ENCODE peak calls at places on chromosomes 16 and 17, in four cellular contexts. S, G, K and U are unnamed samples.
A peak's percentile ranks its signal among the peaks of the same experiment; 100 is the strongest.

GRCh38 chr16:16083421-16084156 is 134.2 kb downstream of the ABCC1 start:
- DNase-seq in S (no peak), K (peak; percentile 9), G (peak; percentile 55), U (peak; percentile 36)

GRCh38 chr17:4375039-4375748 is 8.7 kb upstream of the UBE2G1 start:
- DNase-seq in S (no peak), G (no peak), K (no peak), U (no peak)

GRCh38 chr17:62626719-62627218 is 701 bp upstream of the MRC2 start:
- DNase-seq in K (peak; percentile 96), S (no peak), G (peak; percentile 93), U (peak; percentile 40)

GRCh38 chr17:47685556-47686275 is 8.2 kb upstream of the TBKBP1 start:
- DNase-seq in S (no peak), G (no peak), K (peak; percentile 80), U (no peak)

GRCh38 chr17:83014297-83014696 is 65.1 kb upstream of the METRNL start:
- DNase-seq in K (no peak), G (no peak), S (no peak), U (no peak)

GRCh38 chr17:2949469-2950044 is 113.8 kb downstream of the OR1D5 start:
- DNase-seq in G (peak; percentile 68), S (peak; percentile 88), K (peak; percentile 94), U (peak; percentile 77)

GRCh38 chr17:66564992-66565465 is 262.6 kb downstream of the PRKCA start:
- DNase-seq in S (no peak), G (peak; percentile 50), K (peak; percentile 45), U (no peak)

GRCh38 chr17:58783380-58783779 is 27.7 kb downstream of the PPM1E start:
- DNase-seq in G (peak; percentile 3), S (no peak), K (peak; percentile 6), U (peak; percentile 13)

GRCh38 chr16:4685776-4686496 is 7.4 kb upstream of the NUDT16L1 start:
- DNase-seq in K (no peak), S (no peak), G (no peak), U (no peak)

GRCh38 chr17:72387487-72387886 is 266.7 kb downstream of the SOX9 start:
- DNase-seq in S (no peak), K (peak; percentile 86), G (peak; percentile 92), U (peak; percentile 87)

GRCh38 chr17:52686140-52686539 is 527.6 kb upstream of the CA10 start:
- DNase-seq in K (no peak), G (no peak), S (no peak), U (no peak)

GRCh38 chr16:72125635-72126428 is 32.2 kb downstream of the DHX38 start:
- DNase-seq in G (no peak), S (no peak), K (no peak), U (no peak)

GRCh38 chr16:68420366-68420765 is 27.9 kb downstream of the SMPD3 start:
- DNase-seq in K (no peak), S (no peak), G (no peak), U (no peak)

GRCh38 chr17:9645858-9646555 is 690 bp downstream of the USP43 start:
- DNase-seq in S (peak; percentile 71), K (peak; percentile 20), G (no peak), U (peak; percentile 50)

GRCh38 chr17:19448341-19449268 is 37.6 kb downstream of the RNF112 start:
- DNase-seq in S (no peak), G (peak; percentile 99), K (peak; percentile 95), U (peak; percentile 53)

GRCh38 chr17:43608313-43608712 is 53.4 kb downstream of the MEOX1 start:
- DNase-seq in S (no peak), G (no peak), K (peak; percentile 58), U (no peak)

GRCh38 chr16:11734025-11734652 is 8.5 kb downstream of the TXNDC11 start:
- DNase-seq in S (no peak), K (no peak), G (no peak), U (no peak)

GRCh38 chr17:42287305-42288077 is 807 bp upstream of the STAT5A start:
- DNase-seq in G (peak; percentile 45), S (peak; percentile 35), K (peak; percentile 66), U (no peak)
- H3K27ac ChIP-seq in G (no peak overlapping the region), S (no peak overlapping the region), K (peak overlapping the region; percentile 44), U (peak overlapping the region; percentile 53)

DNA sequence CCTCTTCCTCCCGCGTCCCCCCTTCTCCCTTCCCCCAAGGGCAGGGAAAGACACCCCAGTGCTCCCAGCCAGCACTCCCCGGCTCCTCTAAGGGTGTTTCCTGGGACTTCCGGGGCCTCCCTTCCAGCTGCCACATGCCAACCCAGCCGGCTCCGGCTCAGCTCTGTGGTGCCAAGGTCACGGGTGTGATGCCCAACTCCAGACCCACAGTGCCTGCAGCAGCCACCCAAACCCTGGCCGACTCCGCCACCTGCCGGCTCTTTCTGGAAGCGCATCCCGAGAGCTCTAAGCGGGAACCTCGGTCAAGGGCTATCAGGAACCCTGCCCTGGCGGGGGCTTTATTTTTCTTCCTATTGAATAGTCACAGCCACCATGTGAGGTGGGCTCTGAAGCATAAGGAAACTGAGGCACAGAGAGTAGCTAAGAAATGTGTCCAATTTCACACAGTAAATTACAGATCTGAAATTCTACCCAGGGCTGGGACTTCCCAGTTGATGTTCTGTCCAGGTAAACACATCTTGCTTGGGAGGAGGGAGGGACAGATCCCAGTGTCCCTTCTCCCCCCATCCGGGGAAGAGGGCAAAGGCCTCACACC is 3.3 kb upstream of the PPP1R1B start:
- DNase-seq in G (peak; percentile 48), S (no peak), K (peak; percentile 74), U (peak; percentile 68)
- H3K27ac ChIP-seq in G (no peak overlapping the region), S (no peak overlapping the region), K (no peak overlapping the region), U (no peak overlapping the region)

DNA sequence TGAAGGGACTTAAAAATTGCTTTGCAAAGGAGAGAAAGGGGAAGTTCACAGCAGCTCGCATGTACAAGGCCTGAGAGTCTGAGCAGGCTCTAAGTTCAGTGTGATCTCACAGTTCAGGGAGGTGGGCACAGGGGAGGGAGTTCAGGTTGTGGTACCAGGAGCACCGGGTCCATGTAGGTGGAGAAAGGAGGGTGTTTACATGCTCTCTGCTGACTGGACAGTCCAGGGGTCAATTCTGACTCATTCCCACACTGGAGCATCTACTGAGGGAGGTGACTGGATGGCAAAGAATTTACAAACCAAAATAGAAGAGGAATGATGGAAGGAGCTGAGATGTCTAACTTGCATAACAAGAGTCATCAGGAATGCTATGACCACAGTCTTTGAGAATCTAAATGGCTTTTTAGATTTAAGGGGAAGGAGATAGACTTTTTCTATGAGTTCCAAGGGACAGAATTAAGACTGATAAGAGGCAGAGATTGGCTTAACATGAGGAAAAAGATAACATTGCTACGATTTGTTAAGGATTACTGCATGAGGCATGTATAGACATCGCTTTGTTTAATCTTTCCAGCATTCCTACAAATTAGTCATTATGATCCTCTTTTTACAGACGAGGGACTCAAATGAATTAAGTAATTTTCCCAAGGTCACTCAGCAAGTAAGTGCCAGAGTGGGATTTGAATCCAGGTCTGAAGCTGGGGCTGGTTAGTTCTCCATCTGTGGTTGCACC is 29.9 kb downstream of the MIS12 start:
- DNase-seq in K (peak; percentile 98), G (peak; percentile 94), S (no peak), U (peak; percentile 89)
- H3K27ac ChIP-seq in K (peak overlapping the region; percentile 76), G (peak overlapping the region; percentile 70), S (peak overlapping the region; percentile 85), U (peak overlapping the region; percentile 65)

DNA sequence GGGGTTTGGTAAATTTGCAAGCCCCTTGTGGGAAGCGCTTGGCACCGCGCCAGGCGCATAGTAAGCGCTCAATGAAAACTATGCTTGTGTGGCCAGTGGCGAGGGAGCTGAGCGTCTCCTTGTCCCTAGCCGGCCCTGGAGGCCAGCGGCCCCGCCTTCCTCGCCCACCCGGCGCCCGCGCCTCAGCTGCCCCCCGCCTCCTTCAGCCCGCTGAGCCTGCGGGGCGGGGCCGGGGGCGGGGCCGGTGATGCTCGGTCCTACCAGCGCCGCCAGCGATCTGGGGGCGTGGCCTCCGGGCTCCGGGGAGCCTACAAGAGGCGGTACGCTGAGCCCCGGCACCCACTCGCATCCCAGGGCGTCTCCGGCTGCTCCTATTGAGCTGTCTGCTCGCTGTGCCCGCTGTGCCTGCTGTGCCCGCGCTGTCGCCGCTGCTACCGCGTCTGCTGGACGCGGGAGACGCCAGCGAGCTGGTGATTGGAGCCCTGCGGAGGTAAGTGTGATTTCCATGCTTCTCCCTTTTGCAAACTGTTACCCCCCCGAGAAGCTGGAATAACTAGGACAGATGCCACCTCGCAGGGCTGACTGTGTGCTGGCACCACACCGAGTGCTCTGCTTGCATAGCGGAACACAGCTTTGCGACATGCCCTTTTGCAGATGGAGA is at the start of gene CRISPLD2:
- DNase-seq in K (peak; percentile 95), G (peak; percentile 90), S (peak; percentile 94), U (peak; percentile 91)
- H3K27ac ChIP-seq in K (peak within 1 kb of the TSS; percentile 79), G (peak within 1 kb of the TSS; percentile 55), S (no peak within 1 kb of the TSS), U (no peak within 1 kb of the TSS)

DNA sequence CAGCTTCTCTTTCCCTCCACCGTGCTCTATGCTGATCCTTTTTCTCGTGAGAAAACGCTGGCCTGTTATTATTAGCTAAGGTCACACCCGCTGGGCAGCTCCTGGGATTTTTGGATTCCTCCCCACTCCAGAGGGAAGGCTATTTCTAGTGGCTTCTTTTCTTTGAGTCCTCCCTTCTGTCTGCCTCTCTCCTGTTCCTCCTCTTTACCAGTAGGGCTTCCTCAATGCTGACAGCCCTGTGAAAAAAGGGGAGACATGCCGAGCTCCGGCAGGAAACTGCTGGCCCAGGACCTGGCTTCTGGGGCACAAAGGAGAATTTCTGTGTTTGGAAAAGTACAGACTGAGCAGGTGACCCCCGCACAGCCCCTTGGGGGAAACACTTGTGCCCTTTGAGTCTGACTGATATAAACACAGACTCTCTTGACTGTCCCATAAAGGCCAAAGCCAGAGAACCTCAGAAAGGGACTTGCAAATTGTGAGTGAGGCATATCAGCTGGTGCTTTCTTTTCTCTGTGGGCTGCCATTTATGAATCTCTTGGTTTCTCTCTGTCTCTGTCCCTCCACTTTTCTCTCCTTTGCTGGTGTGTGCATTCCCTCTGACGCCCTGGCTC is 14.0 kb upstream of the RNF135 start:
- DNase-seq in G (peak; percentile 46), S (no peak), K (peak; percentile 13), U (no peak)
- H3K27ac ChIP-seq in G (peak overlapping the region; percentile 27), S (no peak overlapping the region), K (no peak overlapping the region), U (no peak overlapping the region)

GRCh38 chr17:38741853-38742421 is 6.2 kb downstream of the PCGF2 start:
- DNase-seq in K (peak; percentile 55), G (no peak), S (no peak), U (no peak)

GRCh38 chr17:38742431-38743308 is 5.5 kb downstream of the PCGF2 start:
- DNase-seq in G (peak; percentile 88), K (peak; percentile 77), S (no peak), U (no peak)

GRCh38 chr17:38740806-38741205 is 7.3 kb downstream of the PCGF2 start:
- DNase-seq in G (no peak), S (no peak), K (no peak), U (no peak)

GRCh38 chr17:38740016-38740415 is 8.1 kb downstream of the PCGF2 start:
- DNase-seq in K (no peak), G (no peak), S (no peak), U (no peak)

DNA sequence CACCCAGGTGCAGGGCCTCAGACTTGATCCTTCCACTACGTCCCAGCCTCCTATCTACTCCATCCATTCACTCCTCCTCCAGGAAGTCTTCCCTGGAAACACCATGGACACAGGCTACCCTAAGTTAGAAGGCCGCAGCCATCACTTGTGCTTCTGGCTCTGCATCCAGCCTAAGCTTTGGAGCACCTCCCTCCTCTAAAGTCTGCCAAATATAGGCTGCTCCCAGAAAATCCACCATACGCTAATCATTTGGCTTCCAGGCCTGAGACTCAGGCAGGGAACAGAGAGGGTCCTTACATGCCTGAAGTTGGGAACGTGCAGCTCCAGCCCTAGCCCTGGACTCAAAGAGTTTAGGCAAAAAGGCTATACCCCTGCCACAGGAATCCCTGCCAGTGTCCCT is 6.7 kb downstream of the PCGF2 start:
- DNase-seq in S (no peak), K (no peak), G (no peak), U (no peak)
- H3K27ac ChIP-seq in S (no peak overlapping the region), K (no peak overlapping the region), G (no peak overlapping the region), U (peak overlapping the region; percentile 94)